ENCODE peak calls at places on chromosome 19, in six cellular contexts. M is RWPE2, B is mammary epithelial cell, V is thoracic aorta, N is cardiac muscle cell, R is colonic mucosa. Y is an unnamed sample. For H3K27me3, the result is how much of the 10 kb centered on the place peaks cover.

GRCh38 chr19:30229524-30230174 is 142.5 kb upstream of the ZNF536 start:
- DNase-seq in M (no peak), B (no peak), V (no peak), N (no peak), R (no peak), Y (peak)

GRCh38 chr19:30665449-30665848 is 293.3 kb downstream of the ZNF536 start:
- DNase-seq in M (no peak), B (no peak), V (no peak), N (no peak), R (no peak), Y (no peak)

GRCh38 chr19:32773126-32773525 is 53.6 kb downstream of the TDRD12 start:
- DNase-seq in M (no peak), B (no peak), V (no peak), N (no peak), R (no peak), Y (no peak)

GRCh38 chr19:18007605-18007938 is 398 bp upstream of the ARRDC2 start:
- DNase-seq in M (peak), B (no peak), V (no peak), N (no peak), R (no peak), Y (peak)

GRCh38 chr19:5070922-5071321 is 102.0 kb downstream of the KDM4B start:
- DNase-seq in M (no peak), B (no peak), V (no peak), N (no peak), R (no peak), Y (no peak)

GRCh38 chr19:43711751-43712355 is 4.0 kb upstream of the IRGC start:
- DNase-seq in M (no peak), B (peak), V (no peak), N (no peak), R (no peak), Y (no peak)

GRCh38 chr19:36246006-36246391 is 31.1 kb downstream of the ZNF146 start:
- DNase-seq in M (no peak), B (peak), V (no peak), N (no peak), R (no peak), Y (no peak)

GRCh38 chr19:3362217-3362907 is 4.0 kb upstream of the NFIC start:
- DNase-seq in M (no peak), B (no peak), V (no peak), N (no peak), R (no peak), Y (no peak)

GRCh38 chr19:6521718-6522646 is 8.8 kb upstream of the TNFSF9 start:
- DNase-seq in M (no peak), B (no peak), V (no peak), N (no peak), R (no peak), Y (no peak)

GRCh38 chr19:18306903-18307681 is 15.8 kb downstream of the LSM4 start:
- DNase-seq in M (no peak), B (no peak), V (no peak), N (no peak), R (no peak), Y (no peak)

GRCh38 chr19:19587776-19588175 is 30.7 kb downstream of the PBX4 start:
- DNase-seq in M (no peak), B (no peak), V (no peak), N (no peak), R (no peak), Y (no peak)

GRCh38 chr19:6220385-6221191 is 59.2 kb downstream of the MLLT1 start:
- DNase-seq in M (peak), B (no peak), V (no peak), N (no peak), R (peak), Y (no peak)

GRCh38 chr19:35262101-35262761 is 6.5 kb upstream of the USF2 start:
- DNase-seq in M (peak), B (no peak), V (no peak), N (no peak), R (peak), Y (peak)

GRCh38 chr19:38617764-38618589 is at the start of gene MAP4K1:
- DNase-seq in M (no peak), B (no peak), V (no peak), N (no peak), R (peak), Y (peak)

GRCh38 chr19:31470229-31470939 is 121.1 kb upstream of the TSHZ3 start:
- DNase-seq in M (no peak), B (no peak), V (no peak), N (no peak), R (no peak), Y (no peak)

GRCh38 chr19:35518313-35518712 is 4.9 kb upstream of the DMKN start:
- DNase-seq in M (no peak), B (peak), V (no peak), N (no peak), R (no peak), Y (no peak)

GRCh38 chr19:35459414-35460082 is 11.5 kb downstream of the FFAR2 start:
- DNase-seq in M (no peak), B (no peak), V (no peak), N (no peak), R (peak), Y (peak)

GRCh38 chr19:17075860-17076538 is 422 bp downstream of the MYO9B start:
- DNase-seq in M (no peak), B (peak), V (no peak), N (peak), R (peak), Y (peak)

GRCh38 chr19:55156202-55157063 is 1.1 kb downstream of the TNNI3 start:
- DNase-seq in M (peak), B (peak), V (no peak), N (peak), R (peak), Y (no peak)

GRCh38 chr19:29372921-29373797 is 152.6 kb upstream of the VSTM2B start:
- DNase-seq in M (no peak), B (no peak), V (no peak), N (no peak), R (no peak), Y (no peak)

GRCh38 chr19:37329686-37330085 is 41.2 kb upstream of the ZNF527 start:
- DNase-seq in M (no peak), B (no peak), V (no peak), N (peak), R (no peak), Y (peak)

GRCh38 chr19:9869008-9869617 is 34.0 kb downstream of the PIN1 start:
- DNase-seq in M (no peak), B (no peak), V (no peak), N (no peak), R (no peak), Y (no peak)

GRCh38 chr19:44356383-44357111 is at the start of gene ZNF112:
- DNase-seq in M (peak), B (peak), V (peak), N (peak), R (peak), Y (peak)

GRCh38 chr19:49216076-49216475 is 58.5 kb downstream of the TRPM4 start:
- DNase-seq in M (no peak), B (no peak), V (no peak), N (no peak), R (no peak), Y (no peak)

GRCh38 chr19:36236304-36236945 is 21.5 kb downstream of the ZNF146 start:
- DNase-seq in M (no peak), B (no peak), V (no peak), N (no peak), R (no peak), Y (no peak)

GRCh38 chr19:7917292-7918061 is 2.7 kb upstream of the SNAPC2 start:
- DNase-seq in M (no peak), B (no peak), V (no peak), N (peak), R (no peak), Y (peak)

GRCh38 chr19:17719730-17720486 is 628 bp downstream of the MAP1S start:
- DNase-seq in M (no peak), B (peak), V (no peak), N (no peak), R (peak), Y (no peak)

GRCh38 chr19:9961103-9961502 is 24.8 kb upstream of the OLFM2 start:
- DNase-seq in M (no peak), B (no peak), V (no peak), N (no peak), R (no peak), Y (no peak)

GRCh38 chr19:54439174-54439851 is 9.7 kb upstream of the LENG8 start:
- DNase-seq in M (peak), B (peak), V (no peak), N (peak), R (no peak), Y (peak)

GRCh38 chr19:51548891-51549305 is 17.4 kb upstream of the SIGLEC6 start:
- DNase-seq in M (no peak), B (no peak), V (no peak), N (no peak), R (no peak), Y (no peak)

GRCh38 chr19:36750066-36750691 is 22.4 kb downstream of the ZNF850 start:
- DNase-seq in M (no peak), B (no peak), V (no peak), N (no peak), R (no peak), Y (no peak)

GRCh38 chr19:52638601-52639000 is 446 bp upstream of the ZNF83 start:
- DNase-seq in M (no peak), B (no peak), V (no peak), N (no peak), R (no peak), Y (no peak)

GRCh38 chr19:51365211-51366049 is 758 bp downstream of the ETFB start:
- DNase-seq in M (no peak), B (peak), V (no peak), N (peak), R (peak), Y (no peak)

GRCh38 chr19:7421941-7422744 is 66.7 kb downstream of the PEX11G start:
- DNase-seq in M (no peak), B (peak), V (no peak), N (no peak), R (no peak), Y (no peak)

GRCh38 chr19:35109395-35110112 is 6.1 kb upstream of the FXYD3 start:
- DNase-seq in M (no peak), B (no peak), V (no peak), N (no peak), R (no peak), Y (peak)

GRCh38 chr19:16876904-16877361 is 11.9 kb upstream of the F2RL3 start:
- DNase-seq in M (no peak), B (peak), V (no peak), N (no peak), R (no peak), Y (no peak)

GRCh38 chr19:3057275-3057714 is 5.0 kb downstream of the TLE5 start:
- DNase-seq in M (no peak), B (peak), V (peak), N (no peak), R (peak), Y (no peak)

GRCh38 chr19:38401148-38401547 is 1.7 kb upstream of the FAM98C start:
- DNase-seq in M (no peak), B (peak), V (no peak), N (no peak), R (no peak), Y (no peak)

GRCh38 chr19:42315024-42315423 is 1.9 kb downstream of the TMEM145 start:
- DNase-seq in M (no peak), B (no peak), V (no peak), N (no peak), R (no peak), Y (no peak)
- H3K27me3 ChIP-seq in M (under half), B (under half), V (under half), N (under half), R (under half), Y (under half)

GRCh38 chr19:13056052-13056660 is 46.5 kb downstream of the LYL1 start:
- DNase-seq in M (peak), B (peak), V (no peak), N (no peak), R (no peak), Y (no peak)
- H3K4me3 ChIP-seq in M (no peak), B (peak), V (peak), N (no peak), R (no peak), Y (no peak)

DNA sequence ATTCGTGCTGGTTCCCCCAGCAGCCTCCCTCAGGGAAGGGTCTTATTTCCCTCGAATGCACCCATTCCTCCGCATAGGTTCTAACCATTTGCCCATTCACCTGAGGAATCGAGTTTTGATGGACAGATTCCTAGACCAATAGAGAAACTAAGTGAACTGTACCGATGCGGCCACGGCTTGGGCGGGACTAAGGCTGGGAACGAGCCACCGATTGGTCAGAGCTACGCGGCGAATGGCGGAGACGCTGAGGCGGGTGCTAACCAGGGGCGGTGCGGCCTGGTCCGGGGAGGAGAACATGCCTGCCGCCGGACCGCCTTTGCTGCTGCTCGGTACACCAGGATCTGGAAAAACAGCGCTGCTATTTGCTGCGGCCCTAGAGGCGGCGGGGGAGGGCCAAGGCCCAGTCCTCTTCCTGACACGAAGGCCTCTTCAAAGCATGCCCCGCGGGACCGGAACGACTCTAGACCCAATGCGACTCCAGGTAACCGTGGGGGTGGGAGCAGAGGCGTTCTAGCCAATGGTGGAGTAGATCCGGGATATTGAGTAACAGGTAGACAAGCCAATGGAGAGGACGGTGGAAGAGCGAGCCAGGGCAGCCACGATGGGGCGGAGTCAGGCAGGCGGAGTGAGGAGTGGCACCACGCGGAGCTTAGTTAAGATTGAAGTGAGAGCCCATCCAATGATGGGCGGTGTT is at the start of gene SWSAP1:
- DNase-seq in M (peak), B (peak), V (peak), N (peak), R (peak), Y (peak)
- TF ChIP-seq CTCF in M (no peak), B (no peak), V (no peak), N (no peak), R (no peak), Y (no peak)

GRCh38 chr19:1384085-1384462 is 367 bp downstream of the NDUFS7 start:
- DNase-seq in M (no peak), B (no peak), V (no peak), N (no peak), R (no peak), Y (no peak)
- H3K27me3 ChIP-seq in M (under half), B (under half), V (under half), N (under half), R (under half), Y (under half)

DNA sequence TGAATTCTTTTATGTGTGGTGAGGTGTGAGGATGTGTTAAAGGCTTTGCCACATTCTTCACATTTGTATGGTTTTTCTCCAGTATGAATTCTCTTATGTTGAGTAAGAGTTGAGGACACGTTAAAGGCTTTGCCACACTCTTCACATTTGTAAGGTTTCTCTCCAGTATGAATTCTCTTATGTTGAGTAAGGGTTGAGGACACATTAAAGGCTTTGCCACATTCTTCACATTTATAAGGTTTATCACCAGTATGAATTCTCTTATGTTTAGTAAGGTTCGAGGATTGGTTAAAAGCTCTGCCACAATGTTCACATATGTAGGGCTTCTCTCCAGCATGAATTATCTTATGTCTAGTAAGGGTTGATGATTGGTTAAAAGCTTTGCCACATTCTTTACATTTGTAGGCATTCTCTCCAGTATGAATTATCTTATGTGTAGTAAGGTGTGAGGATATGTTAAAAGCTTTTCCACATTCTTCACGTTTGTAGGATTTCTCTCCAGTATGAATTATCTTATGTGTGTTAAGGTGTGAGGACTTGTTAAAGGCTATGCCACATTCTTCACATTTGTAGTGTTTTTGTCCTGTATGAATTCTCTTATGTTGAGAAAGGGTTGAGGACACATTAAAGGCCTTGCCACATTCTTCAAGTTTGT is 27.1 kb downstream of the ZNF724 start:
- DNase-seq in M (no peak), B (peak), V (no peak), N (no peak), R (no peak), Y (no peak)
- H3K4me3 ChIP-seq in M (no peak), B (no peak), V (no peak), N (no peak), R (no peak), Y (no peak)

GRCh38 chr19:15453091-15453498 is 3.3 kb upstream of the WIZ start:
- DNase-seq in M (no peak), B (no peak), V (no peak), N (peak), R (no peak), Y (no peak)
- TF ChIP-seq CTCF in M (peak), B (no peak), V (peak), N (peak), R (no peak), Y (no peak)

GRCh38 chr19:45952341-45952690 is 21.3 kb downstream of the NOVA2 start:
- DNase-seq in M (no peak), B (no peak), V (no peak), N (no peak), R (no peak), Y (peak)
- H3K27me3 ChIP-seq in M (under half), B (under half), V (under half), N (under half), R (under half), Y (under half)

GRCh38 chr19:47257411-47258169 is 1.3 kb downstream of the CCDC9 start:
- DNase-seq in M (no peak), B (no peak), V (no peak), N (no peak), R (no peak), Y (no peak)

GRCh38 chr19:47260476-47260875 is 4.2 kb downstream of the CCDC9 start:
- DNase-seq in M (no peak), B (no peak), V (no peak), N (no peak), R (no peak), Y (no peak)

GRCh38 chr19:47258895-47259555 is 2.7 kb downstream of the CCDC9 start:
- DNase-seq in M (no peak), B (no peak), V (no peak), N (no peak), R (no peak), Y (no peak)

GRCh38 chr19:47256688-47257410 is 524 bp downstream of the CCDC9 start:
- DNase-seq in M (peak), B (peak), V (peak), N (peak), R (peak), Y (peak)

DNA sequence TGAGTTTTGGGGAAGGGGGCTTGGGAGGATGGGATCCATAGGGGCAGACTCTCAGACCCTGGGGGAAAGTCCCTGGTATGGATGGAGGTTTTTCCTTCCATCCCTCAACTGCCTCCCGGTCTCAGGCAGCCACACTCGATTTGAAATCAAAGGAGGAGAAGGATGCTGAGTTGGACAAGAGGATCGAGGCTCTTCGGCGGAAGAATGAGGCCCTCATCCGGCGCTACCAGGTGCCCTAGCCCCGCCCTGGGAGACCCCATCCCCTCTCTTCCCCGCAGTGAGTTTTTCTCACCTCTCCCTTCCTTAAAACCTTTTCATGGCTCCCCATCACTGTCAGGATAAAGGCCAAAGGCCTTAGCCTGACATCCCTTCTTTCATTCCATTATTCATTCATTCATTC is 2.1 kb downstream of the CCDC9 start:
- DNase-seq in M (no peak), B (no peak), V (no peak), N (no peak), R (no peak), Y (no peak)
- H3K4me3 ChIP-seq in M (no peak), B (peak), V (peak), N (no peak), R (no peak), Y (no peak)

GRCh38 chr19:42554046-42554575 is 25.8 kb upstream of the CEACAM1 start:
- DNase-seq in M (no peak), B (no peak), V (no peak), N (no peak), R (no peak), Y (no peak)

GRCh38 chr19:42555317-42555716 is 27.0 kb upstream of the CEACAM1 start:
- DNase-seq in M (no peak), B (no peak), V (no peak), N (no peak), R (no peak), Y (peak)

GRCh38 chr19:42555801-42556200 is 27.5 kb upstream of the CEACAM1 start:
- DNase-seq in M (no peak), B (no peak), V (no peak), N (no peak), R (no peak), Y (no peak)

GRCh38 chr19:42553292-42554045 is 25.2 kb upstream of the CEACAM1 start:
- DNase-seq in M (no peak), B (peak), V (no peak), N (no peak), R (no peak), Y (no peak)

GRCh38 chr19:42552086-42553065 is 24.1 kb upstream of the CEACAM1 start:
- DNase-seq in M (no peak), B (no peak), V (no peak), N (no peak), R (no peak), Y (no peak)
- TF ChIP-seq CTCF in M (no peak), B (no peak), V (no peak), N (no peak), R (no peak), Y (no peak)

DNA sequence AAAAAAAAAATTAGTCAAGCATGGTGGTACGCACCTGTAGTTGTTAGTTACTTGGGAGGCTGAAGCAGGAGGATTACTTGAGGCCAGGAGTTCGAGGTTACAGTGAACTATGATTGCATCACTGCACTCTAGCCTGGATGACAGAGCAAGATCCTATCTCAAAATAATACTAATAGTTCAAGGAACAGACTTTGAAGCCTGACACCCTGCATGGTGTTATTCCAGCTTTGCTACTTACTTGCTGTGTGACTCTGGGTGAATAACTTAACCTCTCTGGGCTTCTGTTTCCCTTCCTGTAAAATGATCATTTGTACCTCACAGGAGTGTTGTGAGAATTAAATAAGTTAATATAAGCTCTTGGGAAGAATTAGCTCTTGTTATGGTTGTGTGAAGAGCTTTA is 3.5 kb upstream of the FOSB start:
- DNase-seq in M (no peak), B (no peak), V (no peak), N (no peak), R (no peak), Y (no peak)
- H3K27me3 ChIP-seq in M (under half), B (under half), V (under half), N (under half), R (under half), Y (under half)